ENCODE peak calls at places on chromosomes 11 and 22, in nine cellular contexts. R, U, Q, C, Y, S, T, A and D are unnamed samples. For H3K4me1, the result is how much of the 10 kb centered on the place peaks cover.

GRCh38 chr11:122721964-122722266 is 66.4 kb downstream of the UBASH3B start:
- DNase-seq in R (no peak), Q (no peak), A (no peak), S (no peak), T (no peak), C (peak), U (no peak), Y (no peak), D (no peak)

GRCh38 chr11:46410021-46410420 is 18.4 kb upstream of the CHRM4 start:
- DNase-seq in A (no peak), S (no peak), Q (no peak), T (no peak), U (no peak), C (no peak), Y (no peak), R (no peak), D (no peak)

GRCh38 chr11:2835768-2836150 is 49.8 kb downstream of the CDKN1C start:
- DNase-seq in U (no peak), T (no peak), S (no peak), A (no peak), Y (no peak), Q (no peak), C (no peak), R (no peak), D (no peak)

GRCh38 chr11:61745796-61746653 is 6.4 kb upstream of the MYRF start:
- DNase-seq in U (no peak), Y (no peak), R (no peak), C (no peak), Q (no peak), S (peak), A (no peak), T (no peak), D (no peak)

GRCh38 chr11:6612816-6613136 is 760 bp upstream of the TAF10 start:
- DNase-seq in A (peak), C (no peak), T (no peak), U (no peak), Q (peak), R (peak), S (no peak), Y (peak), D (no peak)

GRCh38 chr22:31550871-31551370 is 54.6 kb downstream of the SFI1 start:
- DNase-seq in A (no peak), R (no peak), S (no peak), Y (no peak), Q (no peak), U (no peak), T (no peak), C (no peak), D (no peak)

GRCh38 chr11:84130646-84131427 is 844.7 kb upstream of the CCDC90B start:
- DNase-seq in T (no peak), Y (no peak), U (no peak), C (no peak), Q (no peak), A (no peak), R (no peak), S (no peak), D (no peak)

GRCh38 chr11:67240575-67241389 is 25.5 kb upstream of the GRK2 start:
- DNase-seq in U (peak), R (peak), C (peak), T (peak), Q (peak), S (peak), A (peak), Y (peak), D (peak)

GRCh38 chr11:64834723-64835615 is 9.5 kb downstream of the CDC42BPG start:
- DNase-seq in U (peak), C (no peak), R (no peak), Q (no peak), A (peak), Y (no peak), S (peak), T (no peak), D (peak)

GRCh38 chr11:57425565-57426438 is 1.1 kb downstream of the SLC43A3 start:
- DNase-seq in A (peak), Q (peak), C (peak), Y (peak), T (peak), S (peak), U (peak), R (peak), D (peak)

GRCh38 chr22:24187731-24188644 is 6.7 kb downstream of the SUSD2 start:
- DNase-seq in R (no peak), T (no peak), Y (no peak), Q (peak), S (no peak), C (peak), A (no peak), U (no peak), D (no peak)

GRCh38 chr11:61851128-61851899 is 23.2 kb downstream of the FADS2 start:
- DNase-seq in S (peak), T (peak), Q (peak), U (no peak), Y (no peak), C (no peak), A (no peak), R (no peak), D (no peak)

GRCh38 chr11:63832336-63832735 is 6.6 kb upstream of the MARK2 start:
- DNase-seq in R (no peak), S (no peak), Y (no peak), T (no peak), Q (no peak), C (no peak), A (no peak), U (no peak), D (no peak)

GRCh38 chr22:32761251-32761903 is 40.1 kb upstream of the TIMP3 start:
- DNase-seq in Y (no peak), A (no peak), C (no peak), T (no peak), R (no peak), S (peak), Q (no peak), U (no peak), D (no peak)

GRCh38 chr11:113184498-113184897 is 129.9 kb upstream of the TTC12 start:
- DNase-seq in Y (no peak), Q (no peak), T (no peak), R (no peak), A (no peak), C (no peak), U (no peak), S (no peak), D (peak)

GRCh38 chr22:35348703-35349102 is 32.2 kb upstream of the HMOX1 start:
- DNase-seq in Y (no peak), C (no peak), R (no peak), Q (no peak), S (no peak), T (no peak), A (no peak), U (no peak), D (no peak)

GRCh38 chr22:27416553-27417427 is 384.8 kb downstream of the MN1 start:
- DNase-seq in R (no peak), C (no peak), T (no peak), A (peak), Q (no peak), U (peak), S (no peak), Y (no peak), D (no peak)

GRCh38 chr22:20457506-20458240 is 20.0 kb upstream of the SCARF2 start:
- DNase-seq in S (no peak), R (no peak), C (peak), A (no peak), Q (peak), T (no peak), U (no peak), Y (no peak), D (no peak)

GRCh38 chr11:124670732-124671131 is 2.8 kb downstream of the SIAE start:
- DNase-seq in S (no peak), A (no peak), U (no peak), C (no peak), R (no peak), T (no peak), Q (no peak), Y (no peak), D (no peak)

GRCh38 chr11:29782447-29782846 is 234.4 kb downstream of the KCNA4 start:
- DNase-seq in U (no peak), T (no peak), C (no peak), Y (no peak), A (no peak), R (no peak), Q (no peak), S (peak), D (no peak)

GRCh38 chr22:35629406-35630234 is 12.5 kb upstream of the MB start:
- DNase-seq in U (peak), T (peak), S (peak), Q (no peak), R (peak), A (peak), Y (peak), C (peak), D (peak)

GRCh38 chr11:67648140-67648795 is 2.3 kb downstream of the ACY3 start:
- DNase-seq in Y (peak), C (no peak), U (peak), T (no peak), R (no peak), S (no peak), A (peak), Q (peak), D (no peak)

GRCh38 chr11:2137202-2138071 is 1.8 kb downstream of the IGF2 start:
- DNase-seq in T (peak), C (no peak), U (peak), Y (peak), Q (no peak), R (peak), S (peak), A (peak), D (peak)

GRCh38 chr11:9574806-9575530 is 1.5 kb downstream of the WEE1 start:
- DNase-seq in Y (peak), R (peak), Q (no peak), A (peak), T (peak), U (peak), S (peak), C (peak), D (peak)

GRCh38 chr11:88680806-88681205 is 343.3 kb upstream of the CTSC start:
- DNase-seq in A (no peak), Q (no peak), C (no peak), U (no peak), S (no peak), R (no peak), Y (no peak), T (no peak), D (no peak)

GRCh38 chr11:102521121-102521520 is 9.4 kb downstream of the MMP7 start:
- DNase-seq in C (no peak), T (no peak), U (no peak), Y (no peak), R (no peak), Q (no peak), A (no peak), S (no peak), D (no peak)

GRCh38 chr22:30312053-30312452 is 14.7 kb downstream of the TBC1D10A start:
- DNase-seq in R (no peak), Y (no peak), S (no peak), A (no peak), Q (no peak), U (no peak), T (no peak), C (no peak), D (peak)

GRCh38 chr11:8258771-8259170 is 4.9 kb downstream of the LMO1 start:
- DNase-seq in S (no peak), R (no peak), Y (peak), T (no peak), U (peak), A (peak), C (peak), Q (peak), D (peak)

GRCh38 chr11:64339754-64340408 is at the start of gene CCDC88B:
- DNase-seq in T (no peak), Q (peak), U (peak), S (no peak), Y (peak), A (peak), C (no peak), R (no peak), D (no peak)

DNA sequence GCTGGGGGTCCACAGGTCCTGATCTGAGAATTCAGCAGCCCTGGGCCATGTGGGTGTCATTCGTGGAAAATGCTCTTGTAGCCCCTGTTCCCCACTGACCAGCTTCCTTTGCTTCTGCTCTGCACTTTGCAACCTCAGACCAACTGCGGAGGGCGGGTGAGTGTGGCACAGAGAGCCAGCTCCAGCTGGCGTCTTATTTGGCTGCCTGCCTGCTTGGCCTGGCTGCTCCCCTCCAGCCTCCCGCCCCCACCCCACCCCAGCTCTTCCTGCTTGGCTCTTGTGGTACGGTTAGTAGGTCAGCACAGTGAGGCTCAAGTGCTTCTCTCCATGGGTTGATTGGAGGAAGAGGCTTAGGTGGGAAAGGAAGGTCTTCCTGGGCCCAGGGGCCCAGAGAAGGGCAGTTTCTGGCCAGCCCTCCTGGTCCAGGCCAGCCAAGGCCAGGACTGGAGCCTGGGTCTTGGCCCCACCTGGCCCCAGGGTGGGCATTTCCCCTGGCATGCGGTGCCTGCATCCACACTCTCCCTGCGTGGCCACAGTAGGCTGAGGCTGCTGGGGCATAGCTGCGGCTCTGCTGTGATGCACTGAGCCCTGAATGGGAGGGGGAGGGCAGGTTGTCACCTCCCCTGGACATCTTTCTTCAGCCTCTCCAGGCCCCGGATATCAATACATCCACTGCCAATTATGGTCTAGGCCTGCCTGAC is 26.5 kb downstream of the MYO7A start:
- DNase-seq in A (peak), T (peak), R (no peak), C (peak), Y (no peak), U (peak), S (peak), Q (no peak), D (peak)
- H3K4me1 ChIP-seq in A (under half), T (under half), R (under half), C (under half), Y (under half), U (under half), S (under half), Q (under half), D (under half)

GRCh38 chr22:29219881-29220670 is 14.4 kb downstream of the EMID1 start:
- DNase-seq in A (peak), C (peak), Q (peak), S (no peak), U (peak), Y (no peak), T (no peak), R (no peak), D (no peak)
- TF ChIP-seq POLR2A in A (no peak), C (no peak), Q (no peak), S (no peak), U (no peak), Y (no peak), T (no peak), R (no peak), D (no peak)

GRCh38 chr22:46050916-46051614 is 74.1 kb upstream of the WNT7B start:
- DNase-seq in Q (peak), A (peak), T (no peak), U (peak), Y (peak), C (peak), R (no peak), S (peak), D (no peak)
- H3K4me1 ChIP-seq in Q (half or more), A (half or more), T (under half), U (half or more), Y (half or more), C (half or more), R (half or more), S (half or more), D (under half)

GRCh38 chr22:25212337-25212736 is 7.1 kb upstream of the CRYBB2 start:
- DNase-seq in T (no peak), C (no peak), S (peak), A (no peak), R (no peak), U (no peak), Y (no peak), Q (no peak), D (no peak)
- TF ChIP-seq POLR2A in T (no peak), C (no peak), S (no peak), A (no peak), R (no peak), U (no peak), Y (no peak), Q (no peak), D (no peak)

DNA sequence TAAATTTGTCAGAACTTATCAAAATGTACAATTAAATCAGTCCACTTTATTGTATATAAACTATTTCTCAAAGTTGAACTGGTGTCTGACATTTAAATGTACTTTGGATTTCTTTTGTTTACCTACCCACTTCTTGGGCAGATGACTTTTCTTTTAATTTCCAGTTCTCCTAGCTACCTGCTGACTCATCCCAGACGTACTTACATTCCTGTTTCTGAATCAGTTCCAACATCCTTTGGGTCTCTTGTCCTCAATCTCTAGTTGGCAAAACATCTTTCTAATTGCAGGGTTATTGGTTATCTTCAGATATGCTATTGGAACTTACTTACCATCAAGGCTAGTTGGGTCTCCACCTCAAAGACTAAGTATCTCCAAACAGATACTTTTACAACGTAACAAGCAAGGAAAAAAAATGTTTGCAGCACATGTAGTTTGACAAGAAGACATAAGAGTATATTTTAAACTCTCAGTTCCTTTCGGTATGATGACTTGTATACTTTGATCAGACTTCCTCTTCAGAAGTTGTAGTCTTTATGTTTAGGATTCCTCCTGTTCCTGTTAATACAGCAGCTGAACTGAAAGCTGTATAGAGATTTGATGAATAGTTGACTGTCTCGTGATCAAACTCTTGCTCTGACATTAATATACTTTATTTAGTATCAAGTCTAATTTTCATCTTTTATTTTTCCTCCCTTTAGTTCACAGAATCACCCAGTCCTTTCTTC is 43.2 kb downstream of the PACS1 start:
- DNase-seq in Q (no peak), T (no peak), S (no peak), C (no peak), U (no peak), A (no peak), R (no peak), Y (no peak), D (no peak)
- H3K4me1 ChIP-seq in Q (half or more), T (under half), S (under half), C (under half), U (under half), A (under half), R (under half), Y (under half), D (under half)

GRCh38 chr22:47121791-47122190 is 359.3 kb downstream of the TBC1D22A start:
- DNase-seq in Y (no peak), U (no peak), R (no peak), Q (no peak), C (no peak), A (no peak), S (no peak), T (no peak), D (no peak)
- TF ChIP-seq POLR2A in Y (no peak), U (no peak), R (no peak), Q (no peak), C (no peak), A (no peak), S (no peak), T (no peak), D (no peak)

DNA sequence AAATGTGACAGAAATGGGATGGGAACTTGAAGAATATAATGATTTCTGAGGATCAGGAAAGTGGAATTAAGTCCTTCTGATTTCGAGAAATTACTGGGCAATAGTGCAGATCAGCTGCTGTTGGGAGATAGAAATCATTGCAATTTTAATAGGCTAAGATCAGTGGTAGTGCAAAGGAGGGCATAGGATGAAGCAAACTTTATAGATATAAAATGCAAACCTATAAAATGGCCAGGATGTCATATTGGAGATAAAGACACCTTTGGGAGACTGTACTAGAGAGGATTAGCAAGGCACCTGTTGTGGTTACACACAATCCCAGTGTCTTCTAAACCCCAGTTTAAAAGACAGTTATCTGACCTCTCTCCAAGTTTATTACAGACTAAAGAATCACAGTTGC is 6.5 kb upstream of the MS4A7 start:
- DNase-seq in U (no peak), T (no peak), Y (no peak), Q (no peak), S (no peak), C (no peak), A (no peak), R (no peak), D (no peak)
- H3K4me1 ChIP-seq in U (under half), T (under half), Y (under half), Q (under half), S (under half), C (under half), A (under half), R (under half), D (under half)

DNA sequence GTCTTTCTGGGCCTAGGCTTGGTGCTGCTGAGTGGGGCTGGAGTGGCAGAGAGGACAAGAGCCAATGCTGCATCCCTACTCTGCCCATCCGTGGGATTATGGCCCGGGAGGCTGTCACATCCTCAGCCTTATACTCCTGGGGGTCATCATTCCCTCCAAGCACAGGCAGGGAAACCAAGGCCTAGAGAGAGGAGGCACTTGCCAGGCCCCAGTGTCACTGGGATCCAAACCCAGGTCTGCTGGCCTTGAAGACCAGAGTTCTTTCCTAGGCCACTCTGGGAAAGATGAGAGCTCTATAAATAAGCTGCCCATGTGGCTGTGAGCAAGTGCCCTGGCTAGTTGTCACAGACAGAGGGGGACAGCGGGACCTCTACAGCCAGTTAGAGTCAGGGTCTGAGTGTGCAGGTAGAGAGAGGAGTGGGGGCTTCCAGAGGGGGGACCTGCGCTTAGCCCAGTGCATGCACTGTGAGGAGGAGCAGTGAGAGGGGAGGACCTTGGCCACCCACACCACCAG is 4.8 kb downstream of the RELT start:
- DNase-seq in U (no peak), R (no peak), S (no peak), Y (no peak), Q (no peak), C (no peak), T (no peak), A (no peak), D (no peak)
- TF ChIP-seq POLR2A in U (no peak), R (no peak), S (no peak), Y (no peak), Q (no peak), C (no peak), T (no peak), A (no peak), D (no peak)